ENCODE peak calls at places on chromosome 22, in nine cellular contexts. H, B, R, V, J, Z, Q, G and E are unnamed samples.

GRCh38 chr22:49151256-49152131 is 676.2 kb downstream of the BRD1 start:
- DNase-seq in H (no peak), B (no peak), R (no peak), V (no peak), J (no peak), Z (no peak), Q (no peak), G (no peak), E (no peak)

GRCh38 chr22:37197451-37198289 is 9.6 kb upstream of the C1QTNF6 start:
- DNase-seq in H (no peak), B (peak; percentile 70), R (no peak), V (no peak), J (peak; percentile 38), Z (peak; percentile 77), Q (no peak), G (no peak), E (peak; percentile 52)

GRCh38 chr22:39923689-39924088 is 22.8 kb downstream of the GRAP2 start:
- DNase-seq in H (no peak), B (no peak), R (no peak), V (no peak), J (no peak), Z (no peak), Q (no peak), G (no peak), E (no peak)

GRCh38 chr22:43544282-43544673 is 132.5 kb downstream of the MPPED1 start:
- DNase-seq in H (no peak), B (no peak), R (no peak), V (no peak), J (no peak), Z (no peak), Q (no peak), G (no peak), E (no peak)

GRCh38 chr22:35938226-35938625 is 90.4 kb downstream of the RBFOX2 start:
- DNase-seq in H (no peak), B (no peak), R (no peak), V (no peak), J (no peak), Z (no peak), Q (no peak), G (no peak), E (no peak)

GRCh38 chr22:48345631-48346030 is 1482.0 kb downstream of the BRD1 start:
- DNase-seq in H (no peak), B (no peak), R (no peak), V (no peak), J (no peak), Z (no peak), Q (no peak), G (no peak), E (no peak)

GRCh38 chr22:17476838-17477237 is 86.5 kb upstream of the SLC25A18 start:
- DNase-seq in H (peak; percentile 24), B (no peak), R (no peak), V (no peak), J (no peak), Z (peak; percentile 39), Q (no peak), G (no peak), E (no peak)

GRCh38 chr22:31104869-31105268 is 2.5 kb downstream of the SELENOM start:
- DNase-seq in H (no peak), B (no peak), R (no peak), V (no peak), J (no peak), Z (no peak), Q (no peak), G (no peak), E (no peak)

GRCh38 chr22:45731041-45731797 is 59.6 kb downstream of the ATXN10 start:
- DNase-seq in H (no peak), B (peak; percentile 26), R (no peak), V (no peak), J (no peak), Z (peak; percentile 34), Q (no peak), G (no peak), E (peak; percentile 54)

GRCh38 chr22:24807284-24807950 is 1.4 kb downstream of the SGSM1 start:
- DNase-seq in H (no peak), B (no peak), R (no peak), V (no peak), J (peak; percentile 51), Z (peak; percentile 18), Q (no peak), G (no peak), E (no peak)

GRCh38 chr22:24247564-24248344 is 2.9 kb upstream of the GGT5 start:
- DNase-seq in H (peak; percentile 66), B (peak; percentile 78), R (peak; percentile 98), V (peak; percentile 48), J (peak; percentile 89), Z (peak; percentile 100), Q (peak; percentile 40), G (peak; percentile 49), E (peak; percentile 95)

GRCh38 chr22:50243704-50244419 is 961 bp downstream of the TUBGCP6 start:
- DNase-seq in H (no peak), B (no peak), R (no peak), V (no peak), J (no peak), Z (no peak), Q (no peak), G (no peak), E (no peak)

GRCh38 chr22:40002935-40003715 is 8.4 kb downstream of the FAM83F start:
- DNase-seq in H (no peak), B (no peak), R (no peak), V (peak; percentile 85), J (no peak), Z (no peak), Q (no peak), G (no peak), E (no peak)

GRCh38 chr22:20867179-20868099 is 8.6 kb downstream of the SNAP29 start:
- DNase-seq in H (no peak), B (peak; percentile 85), R (peak; percentile 61), V (no peak), J (peak; percentile 66), Z (peak; percentile 55), Q (no peak), G (peak; percentile 75), E (no peak)

GRCh38 chr22:39220897-39221850 is 23.6 kb downstream of the PDGFB start:
- DNase-seq in H (no peak), B (no peak), R (no peak), V (no peak), J (no peak), Z (peak; percentile 88), Q (no peak), G (no peak), E (no peak)

GRCh38 chr22:44670220-44670983 is 31.6 kb upstream of the PRR5 start:
- DNase-seq in H (no peak), B (no peak), R (no peak), V (no peak), J (no peak), Z (no peak), Q (no peak), G (no peak), E (no peak)

GRCh38 chr22:50112151-50113118 is 22.6 kb downstream of the MOV10L1 start:
- DNase-seq in H (no peak), B (no peak), R (no peak), V (peak; percentile 32), J (no peak), Z (peak; percentile 92), Q (no peak), G (peak; percentile 17), E (peak; percentile 77)

GRCh38 chr22:36865346-36865745 is 4.5 kb downstream of the NCF4 start:
- DNase-seq in H (no peak), B (no peak), R (no peak), V (no peak), J (no peak), Z (peak; percentile 35), Q (no peak), G (no peak), E (no peak)

GRCh38 chr22:19523240-19524169 is 705 bp downstream of the CLDN5 start:
- DNase-seq in H (peak; percentile 34), B (no peak), R (no peak), V (no peak), J (no peak), Z (peak; percentile 34), Q (no peak), G (peak; percentile 60), E (peak; percentile 28)

GRCh38 chr22:39122772-39123470 is 25.9 kb downstream of the APOBEC3H start:
- DNase-seq in H (no peak), B (no peak), R (no peak), V (no peak), J (no peak), Z (no peak), Q (no peak), G (no peak), E (no peak)

GRCh38 chr22:16933924-16934282 is 74.1 kb downstream of the GAB4 start:
- DNase-seq in H (no peak), B (no peak), R (no peak), V (no peak), J (no peak), Z (no peak), Q (no peak), G (no peak), E (no peak)

GRCh38 chr22:45284705-45285305 is at the start of gene UPK3A:
- DNase-seq in H (no peak), B (peak; percentile 87), R (no peak), V (no peak), J (no peak), Z (no peak), Q (peak; percentile 56), G (peak; percentile 56), E (no peak)

GRCh38 chr22:24398409-24398808 is 29.0 kb upstream of the ADORA2A start:
- DNase-seq in H (no peak), B (no peak), R (no peak), V (no peak), J (no peak), Z (no peak), Q (no peak), G (no peak), E (no peak)

GRCh38 chr22:42743501-42743991 is 22.9 kb upstream of the A4GALT start:
- DNase-seq in H (peak; percentile 46), B (peak; percentile 45), R (no peak), V (no peak), J (peak; percentile 85), Z (peak; percentile 97), Q (no peak), G (no peak), E (peak; percentile 68)

GRCh38 chr22:27129266-27129665 is 471.9 kb downstream of the MIAT start:
- DNase-seq in H (peak; percentile 19), B (no peak), R (no peak), V (no peak), J (no peak), Z (peak; percentile 85), Q (no peak), G (no peak), E (no peak)

GRCh38 chr22:44524806-44525205 is 26.8 kb upstream of the RTL6 start:
- DNase-seq in H (no peak), B (no peak), R (no peak), V (no peak), J (no peak), Z (peak; percentile 16), Q (no peak), G (no peak), E (no peak)

GRCh38 chr22:45210577-45211431 is 29.9 kb downstream of the KIAA0930 start:
- DNase-seq in H (no peak), B (no peak), R (no peak), V (no peak), J (no peak), Z (no peak), Q (no peak), G (no peak), E (no peak)

GRCh38 chr22:20023214-20023613 is 2.3 kb downstream of the TANGO2 start:
- DNase-seq in H (no peak), B (no peak), R (no peak), V (no peak), J (no peak), Z (no peak), Q (no peak), G (no peak), E (no peak)

GRCh38 chr22:36767035-36767775 is 8.7 kb downstream of the IFT27 start:
- DNase-seq in H (no peak), B (no peak), R (no peak), V (no peak), J (no peak), Z (no peak), Q (no peak), G (no peak), E (no peak)

GRCh38 chr22:24588370-24588755 is 4.5 kb downstream of the LRRC75B start:
- DNase-seq in H (no peak), B (no peak), R (no peak), V (no peak), J (no peak), Z (no peak), Q (no peak), G (no peak), E (peak; percentile 39)

GRCh38 chr22:20171288-20172037 is 20.6 kb upstream of the CCDC188 start:
- DNase-seq in H (no peak), B (no peak), R (no peak), V (no peak), J (no peak), Z (no peak), Q (no peak), G (no peak), E (no peak)